ENCODE peak calls at places on chromosome 11, in ten cellular contexts. Z is hypothalamus; I is HL-60; X is GM10248; T is HuH-7.5; O is mucosa of gallbladder; B is RWPE1; F is midbrain; V is stimulated activated CD8-positive, alpha-beta memory T cell treated with anti-CD3 and anti-CD28 coated beads, Interleukin-2, amount 100 ng/mL, for 1 hour; D is CD4-positive, alpha-beta memory T cell. Q is an unnamed sample.
A peak's percentile ranks its signal among the peaks of the same experiment; 100 is the strongest.

GRCh38 chr11:115201121-115201792 is 303.0 kb downstream of the CADM1 start:
- DNase-seq in Z (no peak), I (no peak), X (no peak), T (no peak), O (no peak), B (no peak), F (no peak), V (no peak), D (no peak), Q (no peak)

GRCh38 chr11:104547996-104548661 is 350.1 kb downstream of the CASP12 start:
- DNase-seq in Z (no peak), I (no peak), X (no peak), T (no peak), O (no peak), B (no peak), F (no peak), V (no peak), D (no peak), Q (no peak)

GRCh38 chr11:117593065-117593464 is 204.0 kb downstream of the DSCAML1 start:
- DNase-seq in Z (no peak), I (no peak), X (no peak), T (no peak), O (no peak), B (no peak), F (no peak), V (no peak), D (no peak), Q (no peak)

GRCh38 chr11:65429724-65430405 is 7.3 kb downstream of the NEAT1 start:
- DNase-seq in Z (no peak), I (peak; percentile 89), X (no peak), T (no peak), O (peak; percentile 79), B (no peak), F (no peak), V (no peak), D (peak; percentile 72), Q (peak; percentile 82)

GRCh38 chr11:79937935-79938334 is 497.1 kb upstream of the TENM4 start:
- DNase-seq in Z (no peak), I (no peak), X (no peak), T (no peak), O (no peak), B (no peak), F (no peak), V (no peak), D (no peak), Q (no peak)

GRCh38 chr11:88098289-88098688 is 77.0 kb downstream of the RAB38 start:
- DNase-seq in Z (no peak), I (no peak), X (no peak), T (no peak), O (no peak), B (no peak), F (no peak), V (no peak), D (no peak), Q (no peak)

GRCh38 chr11:44212128-44212527 is 97.8 kb downstream of the ALX4 start:
- DNase-seq in Z (no peak), I (no peak), X (no peak), T (no peak), O (no peak), B (no peak), F (no peak), V (no peak), D (no peak), Q (no peak)

GRCh38 chr11:34105957-34106504 is 602 bp downstream of the NAT10 start:
- DNase-seq in Z (peak; percentile 9), I (no peak), X (no peak), T (peak; percentile 11), O (no peak), B (peak; percentile 27), F (no peak), V (no peak), D (no peak), Q (no peak)